ENCODE peak calls at places on chromosomes 13 and 19, in seven cellular contexts. X is non-pigmented ciliary epithelial cell; I is germinal center; K is HCEC 1CT; O is right cardiac atrium; V is GM03348; A is stimulated activated CD4-positive, alpha-beta T cell treated with anti-CD3 and anti-CD28 coated beads, Interleukin-4, amount 100 ng/mL, for 1 hour. U is an unnamed sample.

GRCh38 chr13:33639640-33640080 is 178.3 kb upstream of the RFC3 start:
- DNase-seq in A (peak), O (no peak), X (no peak), K (no peak), V (no peak), I (no peak), U (no peak)

GRCh38 chr13:36712785-36713184 is 39.0 kb downstream of the SERTM1 start:
- DNase-seq in O (no peak), K (no peak), A (no peak), V (peak), X (peak), I (no peak), U (no peak)

GRCh38 chr19:11448923-11449554 is 13.6 kb downstream of the PRKCSH start:
- DNase-seq in V (no peak), I (no peak), X (no peak), A (no peak), K (no peak), O (no peak), U (peak)

GRCh38 chr19:43738780-43739211 is 16.0 kb downstream of the SMG9 start:
- DNase-seq in A (no peak), I (no peak), V (no peak), O (no peak), K (no peak), X (no peak), U (no peak)

GRCh38 chr13:110546933-110547332 is 14.6 kb downstream of the RAB20 start:
- DNase-seq in I (no peak), A (no peak), X (peak), V (peak), K (peak), O (peak), U (peak)

GRCh38 chr19:50817941-50818858 is 5.4 kb downstream of the KLK1 start:
- DNase-seq in V (peak), K (no peak), I (peak), X (no peak), O (peak), A (peak), U (peak)

GRCh38 chr13:97914537-97914936 is 38.9 kb upstream of the IPO5 start:
- DNase-seq in I (no peak), A (no peak), O (no peak), K (no peak), X (peak), V (peak), U (no peak)

GRCh38 chr13:43830481-43830873 is 43.7 kb upstream of the ENOX1 start:
- DNase-seq in A (no peak), K (peak), O (no peak), I (no peak), V (peak), X (no peak), U (no peak)

U was measured in K562.